ENCODE peak calls at places on chromosomes 12 and 14, in ten cellular contexts. X is dorsolateral prefrontal cortex, W is retinal pigment epithelial cell, U is WERI-Rb-1, S is K562, B is upper lobe of right lung, A is endothelial cell, E is RWPE1, V is GM12878, I is GM10248. K is an unnamed sample.
A peak's percentile ranks its signal among the peaks of the same experiment; 100 is the strongest.

GRCh38 chr14:51283402-51283825 is 43.4 kb downstream of the TMX1 start:
- DNase-seq in B (no peak), V (no peak), W (peak; percentile 68), I (peak; percentile 41), E (peak; percentile 92), U (peak; percentile 11), S (peak; percentile 40), A (peak; percentile 26), X (no peak), K (peak; percentile 73)

GRCh38 chr12:124904306-124905098 is 9.9 kb downstream of the UBC start:
- DNase-seq in X (peak; percentile 93), A (no peak), B (peak; percentile 89), E (peak; percentile 88), S (peak; percentile 95), I (no peak), U (peak; percentile 46), V (no peak), W (peak; percentile 75), K (peak; percentile 82)

GRCh38 chr12:114628199-114628598 is 55.8 kb downstream of the TBX3 start:
- DNase-seq in W (no peak), S (no peak), U (no peak), X (no peak), B (no peak), A (no peak), I (no peak), V (no peak), E (no peak), K (peak; percentile 79)

GRCh38 chr12:119446459-119446858 is 111.9 kb downstream of the CCDC60 start:
- DNase-seq in W (no peak), U (no peak), E (peak; percentile 14), A (no peak), V (no peak), I (no peak), S (no peak), B (no peak), X (no peak), K (no peak)

GRCh38 chr14:21071225-21072041 is 1.3 kb downstream of the ARHGEF40 start:
- DNase-seq in X (peak; percentile 61), E (peak; percentile 42), U (peak; percentile 88), A (peak; percentile 73), S (peak; percentile 76), B (peak; percentile 87), V (peak; percentile 51), I (peak; percentile 88), W (no peak), K (peak; percentile 36)

GRCh38 chr12:128808651-128809050 is 15.1 kb downstream of the SLC15A4 start:
- DNase-seq in A (no peak), E (no peak), B (no peak), X (no peak), I (no peak), S (no peak), U (no peak), W (no peak), V (no peak), K (no peak)

GRCh38 chr12:85658236-85658635 is 178.0 kb downstream of the RASSF9 start:
- DNase-seq in I (no peak), E (no peak), S (peak; percentile 2), W (no peak), A (no peak), V (no peak), U (no peak), X (no peak), B (no peak), K (no peak)

GRCh38 chr12:62379026-62379722 is 87.5 kb upstream of the MON2 start:
- DNase-seq in I (no peak), E (no peak), V (no peak), W (no peak), U (no peak), S (no peak), X (no peak), B (no peak), A (no peak), K (no peak)

GRCh38 chr12:114661245-114661644 is 22.7 kb downstream of the TBX3 start:
- DNase-seq in V (no peak), X (no peak), W (no peak), A (no peak), U (no peak), E (no peak), S (no peak), I (no peak), B (no peak), K (no peak)

GRCh38 chr12:3137268-3137761 is 60.1 kb downstream of the TSPAN9 start:
- DNase-seq in X (no peak), S (no peak), V (no peak), E (no peak), A (peak; percentile 45), U (peak; percentile 51), I (no peak), W (no peak), B (no peak), K (no peak)

GRCh38 chr14:24889843-24890242 is 160.1 kb downstream of the STXBP6 start:
- DNase-seq in U (no peak), X (no peak), W (peak; percentile 84), A (no peak), B (no peak), V (no peak), I (no peak), E (no peak), S (no peak), K (no peak)

GRCh38 chr14:93295541-93296220 is 37.2 kb downstream of the BTBD7 start:
- DNase-seq in X (no peak), S (no peak), E (no peak), I (no peak), V (no peak), U (no peak), W (no peak), B (no peak), A (no peak), K (no peak)

GRCh38 chr12:114163766-114164165 is 197.6 kb upstream of the RBM19 start:
- DNase-seq in I (no peak), W (no peak), A (no peak), E (peak; percentile 18), V (no peak), S (peak; percentile 3), B (no peak), X (no peak), U (no peak), K (no peak)

GRCh38 chr12:47636908-47637780 is 68.7 kb downstream of the RPAP3 start:
- DNase-seq in V (no peak), W (no peak), X (no peak), E (no peak), S (peak; percentile 78), B (peak; percentile 73), U (peak; percentile 64), A (no peak), I (no peak), K (peak; percentile 66)

GRCh38 chr14:77892381-77892871 is 92.5 kb downstream of the ADCK1 start:
- DNase-seq in I (no peak), X (no peak), A (no peak), S (peak; percentile 75), W (no peak), V (no peak), U (no peak), E (no peak), B (no peak), K (no peak)

GRCh38 chr12:115824936-115825602 is 452.4 kb downstream of the MED13L start:
- DNase-seq in X (no peak), E (no peak), I (no peak), B (no peak), V (no peak), S (no peak), W (no peak), A (no peak), U (no peak), K (no peak)
- TF ChIP-seq CTCF in X (no peak), E (no peak), I (no peak), B (no peak), V (no peak), S (no peak), W (no peak), A (no peak), U (no peak), K (no peak)

GRCh38 chr12:64497903-64498302 is 46.0 kb downstream of the TBK1 start:
- DNase-seq in V (no peak), X (no peak), I (no peak), W (no peak), E (no peak), S (no peak), U (no peak), B (no peak), A (no peak), K (no peak)
- TF ChIP-seq CTCF in V (no peak), X (no peak), I (no peak), W (no peak), E (no peak), S (no peak), U (no peak), B (no peak), A (no peak), K (no peak)

GRCh38 chr12:26937863-26938659 is at the start of the genes FGFR1OP2 and INTS13:
- DNase-seq in V (peak; percentile 95), S (peak; percentile 98), W (peak; percentile 95), I (peak; percentile 95), E (peak; percentile 96), X (peak; percentile 98), B (peak; percentile 99), A (peak; percentile 99), U (peak; percentile 98), K (peak; percentile 100)

GRCh38 chr12:26937443-26937862 is 328 bp downstream of the INTS13 start:
- DNase-seq in W (no peak), U (no peak), I (no peak), B (no peak), X (no peak), A (no peak), E (no peak), V (no peak), S (no peak), K (no peak)

GRCh38 chr12:26939192-26939832 is 1.0 kb downstream of the FGFR1OP2 start:
- DNase-seq in B (no peak), W (no peak), A (no peak), U (no peak), S (peak; percentile 37), X (no peak), I (peak; percentile 16), V (peak; percentile 34), E (no peak), K (no peak)

GRCh38 chr12:26939953-26940352 is 1.7 kb downstream of the FGFR1OP2 start:
- DNase-seq in S (peak; percentile 14), E (no peak), B (no peak), U (no peak), V (no peak), X (no peak), A (no peak), W (no peak), I (no peak), K (no peak)

DNA sequence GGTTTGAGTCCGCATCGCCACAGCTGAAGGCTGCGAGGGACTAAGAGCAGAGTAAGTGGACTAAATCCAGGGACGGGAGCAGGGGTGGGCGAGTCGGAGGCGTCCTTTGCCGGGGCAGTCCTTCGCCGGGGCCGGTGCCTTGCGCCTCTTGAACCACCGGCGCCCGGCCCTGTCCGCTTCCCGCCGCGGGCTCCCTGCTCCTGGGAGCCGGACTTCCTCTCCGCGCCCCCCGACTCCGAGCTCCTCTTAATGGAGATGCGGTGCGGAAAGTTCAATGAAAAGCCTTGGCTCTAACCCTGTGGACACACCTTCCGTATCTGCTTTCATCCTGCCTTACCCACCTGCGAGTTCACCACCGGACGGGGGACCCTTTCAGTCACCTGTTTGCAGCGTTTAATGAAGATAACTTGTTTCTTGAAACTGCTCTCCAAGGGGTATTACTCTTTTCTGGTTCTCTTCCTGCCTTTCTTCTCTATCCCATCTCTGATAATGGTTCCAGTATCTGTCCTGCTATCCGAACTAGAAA is 453 bp downstream of the FGFR1OP2 start:
- DNase-seq in E (peak; percentile 18), W (no peak), V (no peak), U (no peak), A (no peak), X (no peak), I (no peak), B (no peak), S (no peak), K (peak; percentile 59)
- TF ChIP-seq CTCF in E (no peak), W (no peak), V (no peak), U (no peak), A (no peak), X (no peak), I (no peak), B (no peak), S (no peak), K (no peak)

GRCh38 chr12:116009805-116010204 is 267.7 kb downstream of the MED13L start:
- DNase-seq in A (no peak), V (no peak), S (no peak), W (no peak), X (no peak), I (no peak), E (no peak), U (no peak), B (no peak), K (no peak)
- TF ChIP-seq CTCF in A (peak; percentile 72), V (peak; percentile 31), S (no peak), W (peak; percentile 48), X (no peak), I (no peak), E (peak; percentile 20), U (peak; percentile 13), B (peak; percentile 28), K (no peak)

K was measured in Caco-2.